ENCODE peak calls at places on chromosomes 4 and X, in nine cellular contexts. One of them, this sample, is unnamed.

GRCh38 chr4:75598390-75598789 is 31.9 kb downstream of the CDKL2 start:
- DNase-seq in uterus: no peak
- DNase-seq in choroid plexus epithelial cell: peak; percentile 72
- DNase-seq in psoas muscle: no peak
- DNase-seq in Panc1: no peak
- DNase-seq in AG04450: peak; percentile 1
- DNase-seq in H7: no peak
- DNase-seq in ascending aorta: no peak
- DNase-seq in GM23338: peak; percentile 10
- DNase-seq in this sample: peak; percentile 31

GRCh38 chrX:53594354-53594753 is 92.2 kb downstream of the HUWE1 start:
- DNase-seq in ascending aorta: no peak
- DNase-seq in choroid plexus epithelial cell: peak; percentile 75
- DNase-seq in AG04450: peak; percentile 20
- DNase-seq in H7: no peak
- DNase-seq in psoas muscle: no peak
- DNase-seq in uterus: no peak
- DNase-seq in Panc1: no peak
- DNase-seq in GM23338: no peak
- DNase-seq in this sample: no peak

GRCh38 chr4:105632599-105632998 is 75.9 kb downstream of the INTS12 start:
- DNase-seq in Panc1: no peak
- DNase-seq in H7: no peak
- DNase-seq in choroid plexus epithelial cell: no peak
- DNase-seq in psoas muscle: no peak
- DNase-seq in GM23338: peak; percentile 36
- DNase-seq in uterus: no peak
- DNase-seq in AG04450: no peak
- DNase-seq in ascending aorta: no peak
- DNase-seq in this sample: no peak

GRCh38 chrX:7147431-7147977 is at the start of gene STS:
- DNase-seq in Panc1: no peak
- DNase-seq in AG04450: no peak
- DNase-seq in H7: no peak
- DNase-seq in ascending aorta: peak; percentile 72
- DNase-seq in GM23338: peak; percentile 29
- DNase-seq in psoas muscle: peak; percentile 70
- DNase-seq in choroid plexus epithelial cell: peak; percentile 25
- DNase-seq in uterus: peak; percentile 33
- DNase-seq in this sample: no peak

GRCh38 chr4:4308800-4309441 is 18.9 kb downstream of the ZBTB49 start:
- DNase-seq in Panc1: no peak
- DNase-seq in ascending aorta: no peak
- DNase-seq in AG04450: no peak
- DNase-seq in psoas muscle: no peak
- DNase-seq in uterus: no peak
- DNase-seq in GM23338: no peak
- DNase-seq in H7: no peak
- DNase-seq in choroid plexus epithelial cell: peak; percentile 43
- DNase-seq in this sample: peak; percentile 57

GRCh38 chrX:23838953-23839352 is 56.0 kb downstream of the SAT1 start:
- DNase-seq in Panc1: no peak
- DNase-seq in ascending aorta: no peak
- DNase-seq in psoas muscle: no peak
- DNase-seq in AG04450: no peak
- DNase-seq in choroid plexus epithelial cell: no peak
- DNase-seq in GM23338: no peak
- DNase-seq in uterus: no peak
- DNase-seq in H7: no peak
- DNase-seq in this sample: no peak

GRCh38 chrX:45771114-45771513 is 570.4 kb upstream of the DIPK2B start:
- DNase-seq in choroid plexus epithelial cell: peak; percentile 78
- DNase-seq in psoas muscle: no peak
- DNase-seq in ascending aorta: peak; percentile 79
- DNase-seq in Panc1: peak; percentile 89
- DNase-seq in H7: no peak
- DNase-seq in AG04450: peak; percentile 75
- DNase-seq in GM23338: no peak
- DNase-seq in uterus: peak; percentile 73
- DNase-seq in this sample: peak; percentile 92

GRCh38 chr4:67288964-67289363 is 256.3 kb downstream of the CENPC start:
- DNase-seq in uterus: no peak
- DNase-seq in GM23338: peak; percentile 63
- DNase-seq in Panc1: no peak
- DNase-seq in ascending aorta: no peak
- DNase-seq in AG04450: no peak
- DNase-seq in psoas muscle: no peak
- DNase-seq in H7: peak; percentile 69
- DNase-seq in choroid plexus epithelial cell: peak; percentile 2
- DNase-seq in this sample: no peak

GRCh38 chr4:18389118-18389517 is 367.6 kb upstream of the LCORL start:
- DNase-seq in psoas muscle: no peak
- DNase-seq in choroid plexus epithelial cell: no peak
- DNase-seq in Panc1: no peak
- DNase-seq in GM23338: no peak
- DNase-seq in uterus: no peak
- DNase-seq in AG04450: no peak
- DNase-seq in ascending aorta: no peak
- DNase-seq in H7: no peak
- DNase-seq in this sample: no peak

GRCh38 chr4:18391370-18391728 is 369.8 kb upstream of the LCORL start:
- DNase-seq in H7: no peak
- DNase-seq in choroid plexus epithelial cell: no peak
- DNase-seq in uterus: no peak
- DNase-seq in GM23338: no peak
- DNase-seq in AG04450: no peak
- DNase-seq in psoas muscle: no peak
- DNase-seq in ascending aorta: no peak
- DNase-seq in Panc1: no peak
- DNase-seq in this sample: no peak

GRCh38 chr4:18390655-18391369 is 369.3 kb upstream of the LCORL start:
- DNase-seq in Panc1: no peak
- DNase-seq in GM23338: peak; percentile 24
- DNase-seq in choroid plexus epithelial cell: peak; percentile 1
- DNase-seq in AG04450: no peak
- DNase-seq in uterus: no peak
- DNase-seq in ascending aorta: no peak
- DNase-seq in H7: no peak
- DNase-seq in psoas muscle: no peak
- DNase-seq in this sample: no peak

DNA sequence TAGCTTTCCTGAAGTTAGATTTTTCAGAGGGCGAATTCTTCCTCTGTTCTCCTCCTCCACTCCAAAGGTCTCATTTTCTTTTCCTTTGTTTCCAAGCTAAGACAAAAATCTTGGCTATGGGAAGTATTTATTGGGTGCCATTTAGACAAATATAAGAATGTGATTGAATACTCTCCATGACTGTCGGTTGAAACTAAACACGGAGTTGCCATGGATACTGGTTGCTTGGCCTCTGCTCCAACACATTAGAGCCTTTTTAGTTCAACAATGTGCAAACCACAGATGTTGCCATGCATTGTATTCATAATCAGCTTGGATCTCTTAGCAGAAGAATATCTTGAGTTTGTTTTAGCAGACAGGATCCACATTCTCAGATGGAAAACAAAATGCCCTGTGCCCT is 366.5 kb upstream of the LCORL start:
- DNase-seq in AG04450: no peak
- DNase-seq in GM23338: peak; percentile 4
- DNase-seq in uterus: no peak
- DNase-seq in H7: no peak
- DNase-seq in ascending aorta: no peak
- DNase-seq in choroid plexus epithelial cell: no peak
- DNase-seq in psoas muscle: no peak
- DNase-seq in Panc1: no peak
- DNase-seq in this sample: no peak
- H3K4me3 ChIP-seq in AG04450: no peak overlapping the region
- H3K4me3 ChIP-seq in GM23338: no peak overlapping the region
- H3K4me3 ChIP-seq in uterus: no peak overlapping the region
- H3K4me3 ChIP-seq in H7: no peak overlapping the region
- H3K4me3 ChIP-seq in ascending aorta: no peak overlapping the region
- H3K4me3 ChIP-seq in choroid plexus epithelial cell: no peak overlapping the region
- H3K4me3 ChIP-seq in psoas muscle: no peak overlapping the region
- H3K4me3 ChIP-seq in Panc1: no peak overlapping the region
- H3K4me3 ChIP-seq in this sample: no peak overlapping the region

GRCh38 chr4:10113362-10114047 is 3.1 kb downstream of the WDR1 start:
- DNase-seq in ascending aorta: no peak
- DNase-seq in H7: no peak
- DNase-seq in psoas muscle: no peak
- DNase-seq in uterus: no peak
- DNase-seq in AG04450: no peak
- DNase-seq in choroid plexus epithelial cell: no peak
- DNase-seq in GM23338: no peak
- DNase-seq in Panc1: no peak
- DNase-seq in this sample: no peak

GRCh38 chr4:10114147-10114546 is 2.5 kb downstream of the WDR1 start:
- DNase-seq in ascending aorta: no peak
- DNase-seq in Panc1: no peak
- DNase-seq in H7: no peak
- DNase-seq in GM23338: no peak
- DNase-seq in psoas muscle: no peak
- DNase-seq in choroid plexus epithelial cell: no peak
- DNase-seq in uterus: no peak
- DNase-seq in AG04450: no peak
- DNase-seq in this sample: no peak

GRCh38 chr4:10115271-10115656 is 1.3 kb downstream of the WDR1 start:
- DNase-seq in uterus: no peak
- DNase-seq in choroid plexus epithelial cell: peak; percentile 64
- DNase-seq in Panc1: no peak
- DNase-seq in psoas muscle: no peak
- DNase-seq in AG04450: no peak
- DNase-seq in ascending aorta: peak; percentile 81
- DNase-seq in GM23338: no peak
- DNase-seq in H7: no peak
- DNase-seq in this sample: no peak

GRCh38 chr4:10115657-10116624 is 658 bp downstream of the WDR1 start:
- DNase-seq in GM23338: peak; percentile 72
- DNase-seq in Panc1: no peak
- DNase-seq in AG04450: no peak
- DNase-seq in ascending aorta: no peak
- DNase-seq in choroid plexus epithelial cell: peak; percentile 55
- DNase-seq in uterus: peak; percentile 53
- DNase-seq in H7: peak; percentile 89
- DNase-seq in psoas muscle: peak; percentile 43
- DNase-seq in this sample: no peak

DNA sequence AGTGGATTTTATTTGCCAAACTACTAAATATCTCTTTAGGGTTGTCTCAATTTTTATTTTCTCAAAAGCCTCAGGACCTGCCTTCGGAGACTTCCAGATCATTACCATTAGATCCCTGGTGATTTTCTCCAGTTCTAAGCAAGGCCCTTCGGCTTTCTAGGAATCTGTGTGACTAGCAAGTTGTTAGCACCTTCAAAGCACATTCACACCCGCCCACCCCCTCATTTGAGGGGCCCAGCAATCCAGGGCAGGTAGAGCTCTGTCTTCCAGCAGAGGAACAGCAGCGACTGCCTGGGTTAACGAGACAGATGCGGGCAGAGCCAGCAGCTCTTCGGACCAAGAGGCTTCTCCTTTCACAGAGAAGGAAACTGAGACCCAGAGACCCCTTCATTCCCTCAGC is 2.0 kb downstream of the WDR1 start:
- DNase-seq in Panc1: no peak
- DNase-seq in GM23338: no peak
- DNase-seq in psoas muscle: no peak
- DNase-seq in H7: no peak
- DNase-seq in choroid plexus epithelial cell: no peak
- DNase-seq in ascending aorta: no peak
- DNase-seq in AG04450: no peak
- DNase-seq in uterus: no peak
- DNase-seq in this sample: no peak
- H3K4me3 ChIP-seq in Panc1: peak overlapping the region; percentile 71
- H3K4me3 ChIP-seq in GM23338: no peak overlapping the region
- H3K4me3 ChIP-seq in psoas muscle: peak overlapping the region; percentile 90
- H3K4me3 ChIP-seq in H7: no peak overlapping the region
- H3K4me3 ChIP-seq in choroid plexus epithelial cell: peak overlapping the region; percentile 81
- H3K4me3 ChIP-seq in ascending aorta: peak overlapping the region; percentile 82
- H3K4me3 ChIP-seq in AG04450: peak overlapping the region; percentile 87
- H3K4me3 ChIP-seq in uterus: peak overlapping the region; percentile 82
- H3K4me3 ChIP-seq in this sample: peak overlapping the region; percentile 77

GRCh38 chr4:38868055-38868965 is 704 bp downstream of the FAM114A1 start:
- DNase-seq in Panc1: no peak
- DNase-seq in uterus: peak; percentile 58
- DNase-seq in GM23338: peak; percentile 44
- DNase-seq in H7: peak; percentile 67
- DNase-seq in choroid plexus epithelial cell: peak; percentile 40
- DNase-seq in ascending aorta: peak; percentile 76
- DNase-seq in psoas muscle: peak; percentile 47
- DNase-seq in AG04450: no peak
- DNase-seq in this sample: no peak

GRCh38 chr4:38867478-38868054 is at the start of gene FAM114A1:
- DNase-seq in Panc1: no peak
- DNase-seq in ascending aorta: peak; percentile 89
- DNase-seq in AG04450: no peak
- DNase-seq in GM23338: peak; percentile 79
- DNase-seq in choroid plexus epithelial cell: peak; percentile 80
- DNase-seq in psoas muscle: peak; percentile 86
- DNase-seq in uterus: peak; percentile 78
- DNase-seq in H7: peak; percentile 92
- DNase-seq in this sample: no peak

GRCh38 chr4:38865445-38865844 is 2.2 kb upstream of the FAM114A1 start:
- DNase-seq in H7: no peak
- DNase-seq in ascending aorta: no peak
- DNase-seq in psoas muscle: no peak
- DNase-seq in choroid plexus epithelial cell: no peak
- DNase-seq in uterus: no peak
- DNase-seq in Panc1: no peak
- DNase-seq in AG04450: no peak
- DNase-seq in GM23338: no peak
- DNase-seq in this sample: no peak

GRCh38 chr4:38869511-38869910 is 1.9 kb downstream of the FAM114A1 start:
- DNase-seq in choroid plexus epithelial cell: no peak
- DNase-seq in uterus: no peak
- DNase-seq in GM23338: no peak
- DNase-seq in psoas muscle: no peak
- DNase-seq in AG04450: no peak
- DNase-seq in Panc1: no peak
- DNase-seq in ascending aorta: no peak
- DNase-seq in H7: no peak
- DNase-seq in this sample: no peak

GRCh38 chr4:38866973-38867477 is 581 bp upstream of the FAM114A1 start:
- DNase-seq in Panc1: no peak
- DNase-seq in psoas muscle: no peak
- DNase-seq in choroid plexus epithelial cell: no peak
- DNase-seq in ascending aorta: no peak
- DNase-seq in AG04450: no peak
- DNase-seq in GM23338: no peak
- DNase-seq in H7: no peak
- DNase-seq in uterus: no peak
- DNase-seq in this sample: no peak
- H3K4me3 ChIP-seq in Panc1: peak overlapping the region; percentile 54
- H3K4me3 ChIP-seq in psoas muscle: peak overlapping the region; percentile 89
- H3K4me3 ChIP-seq in choroid plexus epithelial cell: peak overlapping the region; percentile 94
- H3K4me3 ChIP-seq in ascending aorta: peak overlapping the region; percentile 83
- H3K4me3 ChIP-seq in AG04450: peak overlapping the region; percentile 97
- H3K4me3 ChIP-seq in GM23338: peak overlapping the region; percentile 73
- H3K4me3 ChIP-seq in H7: peak overlapping the region; percentile 72
- H3K4me3 ChIP-seq in uterus: peak overlapping the region; percentile 98
- H3K4me3 ChIP-seq in this sample: peak overlapping the region; percentile 44

DNA sequence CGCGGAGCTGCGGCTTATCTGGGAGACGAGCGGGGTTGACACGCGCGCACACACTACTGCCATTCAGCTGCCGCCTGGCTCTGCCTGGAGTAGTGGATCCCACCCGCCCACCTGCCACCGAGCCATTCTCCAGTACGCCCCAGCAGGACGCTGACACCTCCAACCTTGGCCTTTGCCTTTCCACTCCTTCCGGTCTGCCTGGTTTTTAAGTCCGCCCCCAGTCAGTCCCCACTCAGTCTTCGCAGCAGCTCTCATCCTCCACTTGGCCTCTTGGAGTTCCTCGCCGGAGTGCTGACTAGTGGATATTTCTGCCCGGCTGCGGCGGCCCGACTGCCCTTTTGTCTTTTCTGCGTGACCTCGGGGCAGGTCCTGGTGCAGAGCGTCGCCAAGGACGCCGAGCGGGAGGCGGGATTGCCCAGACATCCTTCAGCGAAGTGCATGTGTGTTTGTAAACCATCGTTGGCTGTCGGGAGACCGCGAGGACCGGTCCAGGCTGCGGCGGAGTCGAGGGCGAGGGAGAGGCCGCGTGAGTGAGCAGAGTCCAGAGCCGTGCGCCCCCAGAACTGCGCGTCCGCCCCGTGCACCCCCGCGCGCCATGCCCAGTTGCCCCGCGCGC is 1.1 kb downstream of the SLIT2 start:
- DNase-seq in ascending aorta: peak; percentile 71
- DNase-seq in psoas muscle: peak; percentile 40
- DNase-seq in GM23338: peak; percentile 53
- DNase-seq in Panc1: no peak
- DNase-seq in H7: peak; percentile 62
- DNase-seq in choroid plexus epithelial cell: peak; percentile 47
- DNase-seq in uterus: peak; percentile 38
- DNase-seq in AG04450: no peak
- DNase-seq in this sample: no peak
- H3K4me3 ChIP-seq in ascending aorta: peak overlapping the region; percentile 82
- H3K4me3 ChIP-seq in psoas muscle: peak overlapping the region; percentile 77
- H3K4me3 ChIP-seq in GM23338: peak overlapping the region; percentile 66
- H3K4me3 ChIP-seq in Panc1: peak overlapping the region; percentile 41
- H3K4me3 ChIP-seq in H7: peak overlapping the region; percentile 63
- H3K4me3 ChIP-seq in choroid plexus epithelial cell: peak overlapping the region; percentile 73
- H3K4me3 ChIP-seq in uterus: peak overlapping the region; percentile 80
- H3K4me3 ChIP-seq in AG04450: peak overlapping the region; percentile 80
- H3K4me3 ChIP-seq in this sample: peak overlapping the region; percentile 87

This sample was measured in AG09309.